ENCODE peak calls at places on chromosomes 13 and 19, in seven cellular contexts. J is A172, D is NCI-H1105 treated with DMSO at 0.1 percent for 48 hours, V is mesendoderm, F is HEK293T, X is OCI-LY7, N is GM03348. B is an unnamed sample.

GRCh38 chr19:40565910-40566495 is 10.7 kb upstream of the SHKBP1 start:
- DNase-seq in J (no peak), D (no peak), V (no peak), F (no peak), X (no peak), N (no peak), B (no peak)

GRCh38 chr13:97659602-97660001 is 225.6 kb downstream of the RAP2A start:
- DNase-seq in J (no peak), D (no peak), V (peak), F (peak), X (no peak), N (peak), B (peak)

GRCh38 chr13:113122571-113123225 is at the start of gene F10:
- DNase-seq in J (peak), D (no peak), V (peak), F (no peak), X (no peak), N (peak), B (peak)

GRCh38 chr13:19984430-19985218 is 26.1 kb downstream of the ZMYM2 start:
- DNase-seq in J (peak), D (no peak), V (peak), F (peak), X (peak), N (peak), B (no peak)

GRCh38 chr13:50154697-50155096 is 139.5 kb downstream of the KCNRG start:
- DNase-seq in J (no peak), D (no peak), V (no peak), F (no peak), X (no peak), N (no peak), B (no peak)

GRCh38 chr13:40502236-40502635 is 164.2 kb downstream of the FOXO1 start:
- DNase-seq in J (no peak), D (no peak), V (no peak), F (no peak), X (no peak), N (no peak), B (no peak)

GRCh38 chr19:44903602-44904425 is 1.8 kb upstream of the APOE start:
- DNase-seq in J (peak), D (peak), V (peak), F (peak), X (peak), N (peak), B (peak)

GRCh38 chr19:719636-720377 is 11.1 kb downstream of the PALM start:
- DNase-seq in J (no peak), D (no peak), V (no peak), F (no peak), X (no peak), N (no peak), B (no peak)

GRCh38 chr13:40375522-40376171 is 290.8 kb downstream of the FOXO1 start:
- DNase-seq in J (no peak), D (no peak), V (no peak), F (no peak), X (no peak), N (peak), B (peak)

GRCh38 chr13:74675185-74675584 is 541.0 kb upstream of the KLF12 start:
- DNase-seq in J (peak), D (no peak), V (no peak), F (no peak), X (no peak), N (no peak), B (no peak)

GRCh38 chr13:77300176-77301141 is 26.4 kb downstream of the MYCBP2 start:
- DNase-seq in J (peak), D (no peak), V (peak), F (no peak), X (peak), N (peak), B (no peak)